ENCODE peak calls at places on chromosomes 7 and 10, in seven cellular contexts. L, K, S, D, I, N and Z are unnamed samples.
A peak's percentile ranks its signal among the peaks of the same experiment; 100 is the strongest.

GRCh38 chr10:10293431-10293830 is 724.2 kb upstream of the CELF2 start:
- DNase-seq in K (no peak), S (peak; percentile 31), L (no peak), D (no peak), N (no peak), I (no peak), Z (no peak)

GRCh38 chr10:22321831-22322662 is 1.1 kb downstream of the BMI1 start:
- DNase-seq in K (no peak), N (no peak), L (no peak), D (peak; percentile 69), I (peak; percentile 66), S (no peak), Z (peak; percentile 30)

GRCh38 chr7:86920154-86920553 is 139.3 kb downstream of the ELAPOR2 start:
- DNase-seq in D (no peak), L (no peak), I (no peak), N (no peak), S (no peak), K (no peak), Z (no peak)

GRCh38 chr10:68105820-68106219 is 3.5 kb upstream of the MYPN start:
- DNase-seq in S (peak; percentile 28), I (peak; percentile 60), L (peak; percentile 32), D (no peak), K (no peak), N (no peak), Z (no peak)

GRCh38 chr10:70753026-70753663 is 32.0 kb downstream of the TBATA start:
- DNase-seq in D (no peak), L (no peak), K (no peak), N (no peak), I (no peak), S (no peak), Z (no peak)

GRCh38 chr7:16428672-16429071 is 7.3 kb upstream of the CRPPA start:
- DNase-seq in N (peak; percentile 38), S (peak; percentile 51), K (no peak), L (peak; percentile 73), I (no peak), D (no peak), Z (no peak)

GRCh38 chr10:46084321-46085165 is 38.5 kb upstream of the MSMB start:
- DNase-seq in L (no peak), I (no peak), S (no peak), K (peak; percentile 46), D (no peak), N (no peak), Z (no peak)

GRCh38 chr10:122507661-122508060 is 46.3 kb downstream of the HTRA1 start:
- DNase-seq in L (no peak), D (no peak), K (no peak), I (no peak), S (no peak), N (no peak), Z (no peak)

GRCh38 chr10:77311186-77311585 is 326.4 kb downstream of the KCNMA1 start:
- DNase-seq in N (no peak), I (no peak), K (no peak), S (no peak), D (no peak), L (no peak), Z (no peak)

GRCh38 chr7:85471740-85472139 is 284.9 kb upstream of the SEMA3D start:
- DNase-seq in K (no peak), S (peak; percentile 76), D (no peak), N (peak; percentile 28), I (no peak), L (peak; percentile 30), Z (no peak)

GRCh38 chr10:72309290-72310240 is 35.8 kb downstream of the DDIT4 start:
- DNase-seq in L (no peak), D (no peak), S (peak; percentile 89), N (no peak), K (peak; percentile 92), I (peak; percentile 89), Z (no peak)

GRCh38 chr10:98474628-98475027 is 27.9 kb upstream of the HPS1 start:
- DNase-seq in I (no peak), L (no peak), D (no peak), K (no peak), N (no peak), S (no peak), Z (no peak)

GRCh38 chr10:70920519-70920918 is 32.2 kb upstream of the PCBD1 start:
- DNase-seq in L (no peak), D (no peak), N (no peak), K (no peak), S (no peak), I (peak; percentile 28), Z (no peak)

GRCh38 chr7:151313857-151314256 is 27.8 kb upstream of the NUB1 start:
- DNase-seq in D (no peak), S (peak; percentile 55), L (no peak), N (no peak), K (peak; percentile 92), I (peak; percentile 81), Z (no peak)

GRCh38 chr7:115910541-115911164 is 119.9 kb downstream of the TFEC start:
- DNase-seq in K (no peak), D (no peak), I (no peak), N (peak; percentile 10), S (peak; percentile 62), L (peak; percentile 31), Z (no peak)

GRCh38 chr7:40329601-40330153 is 194.9 kb downstream of the SUGCT start:
- DNase-seq in I (no peak), K (no peak), L (peak; percentile 40), S (peak; percentile 74), N (no peak), D (no peak), Z (no peak)

GRCh38 chr10:103652599-103653281 is 159.2 kb downstream of the NEURL1 start:
- DNase-seq in L (no peak), N (no peak), I (peak; percentile 90), D (no peak), K (no peak), S (no peak), Z (no peak)

GRCh38 chr7:30800785-30801252 is 29.6 kb downstream of the MINDY4 start:
- DNase-seq in N (peak; percentile 52), S (peak; percentile 86), I (no peak), L (no peak), K (no peak), D (peak; percentile 66), Z (no peak)
- TF ChIP-seq CTCF in N (peak; percentile 70), S (peak; percentile 74), I (peak; percentile 73), L (peak; percentile 70), K (no peak), D (peak; percentile 88), Z (no peak)

GRCh38 chr7:142919656-142920055 is 13.9 kb downstream of the TRPV5 start:
- DNase-seq in I (no peak), D (no peak), N (no peak), L (no peak), K (peak; percentile 58), S (no peak), Z (no peak)

GRCh38 chr7:142930126-142930730 is 3.3 kb downstream of the TRPV5 start:
- DNase-seq in K (peak; percentile 70), L (no peak), S (no peak), N (no peak), D (no peak), I (no peak), Z (no peak)

GRCh38 chr7:142927085-142927745 is 6.3 kb downstream of the TRPV5 start:
- DNase-seq in D (no peak), N (no peak), I (no peak), L (no peak), K (peak; percentile 56), S (no peak), Z (no peak)

GRCh38 chr7:142927949-142928348 is 5.6 kb downstream of the TRPV5 start:
- DNase-seq in L (no peak), S (no peak), N (no peak), D (no peak), I (no peak), K (peak; percentile 62), Z (no peak)

DNA sequence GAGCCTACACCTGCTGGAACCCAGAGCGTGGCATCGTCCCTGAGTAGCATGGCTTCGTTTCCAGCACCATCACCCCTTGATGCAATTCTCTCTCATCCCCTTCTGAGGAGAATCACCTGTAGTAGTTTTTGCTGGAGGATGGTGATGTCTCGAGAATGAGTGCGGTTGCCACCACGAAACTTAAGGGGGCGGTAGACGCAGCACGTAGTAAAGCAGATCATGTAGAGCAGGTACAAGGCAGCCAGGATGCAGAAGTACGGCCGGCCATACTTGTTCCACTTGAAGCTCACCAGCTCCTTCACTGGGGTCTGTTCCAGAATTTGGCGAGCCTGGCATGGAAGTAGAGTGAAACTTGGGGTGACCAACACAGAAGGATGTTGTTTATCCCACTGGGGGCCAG is 8.1 kb downstream of the TRPV5 start:
- DNase-seq in D (peak; percentile 72), K (peak; percentile 75), N (no peak), I (no peak), S (no peak), L (no peak), Z (no peak)
- TF ChIP-seq CTCF in D (peak; percentile 71), K (no peak), N (peak; percentile 6), I (no peak), S (no peak), L (no peak), Z (no peak)

DNA sequence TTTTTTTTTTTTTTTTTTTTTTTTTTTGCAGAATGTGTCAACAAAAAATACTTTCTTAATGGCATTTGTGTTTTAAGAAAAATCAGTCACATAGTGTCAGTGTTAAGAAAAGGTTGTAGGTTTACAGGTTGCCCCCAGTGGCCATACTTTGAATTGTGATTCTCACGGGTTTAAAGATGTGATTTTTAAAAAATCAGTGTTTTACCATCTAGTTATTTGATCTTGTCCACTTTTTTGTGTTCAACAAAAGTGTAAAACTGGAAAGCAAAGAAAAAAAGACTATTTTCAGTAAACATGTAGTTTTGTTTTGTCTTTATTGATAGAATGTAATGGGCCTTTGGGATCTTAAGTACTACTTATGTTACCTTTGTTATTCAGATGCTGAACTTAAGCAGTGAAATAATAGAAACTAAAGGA is 25.7 kb downstream of the SUV39H2 start:
- DNase-seq in I (no peak), K (no peak), L (no peak), N (no peak), D (no peak), S (peak; percentile 42), Z (no peak)
- TF ChIP-seq CTCF in I (peak; percentile 47), K (no peak), L (peak; percentile 37), N (peak; percentile 50), D (no peak), S (peak; percentile 62), Z (peak; percentile 46)

GRCh38 chr7:94323872-94324271 is 70.8 kb upstream of the COL1A2 start:
- DNase-seq in I (no peak), K (no peak), D (no peak), L (no peak), N (no peak), S (no peak), Z (no peak)

GRCh38 chr7:94325121-94325475 is 69.6 kb upstream of the COL1A2 start:
- DNase-seq in D (no peak), I (no peak), K (no peak), L (no peak), S (no peak), N (no peak), Z (no peak)

DNA sequence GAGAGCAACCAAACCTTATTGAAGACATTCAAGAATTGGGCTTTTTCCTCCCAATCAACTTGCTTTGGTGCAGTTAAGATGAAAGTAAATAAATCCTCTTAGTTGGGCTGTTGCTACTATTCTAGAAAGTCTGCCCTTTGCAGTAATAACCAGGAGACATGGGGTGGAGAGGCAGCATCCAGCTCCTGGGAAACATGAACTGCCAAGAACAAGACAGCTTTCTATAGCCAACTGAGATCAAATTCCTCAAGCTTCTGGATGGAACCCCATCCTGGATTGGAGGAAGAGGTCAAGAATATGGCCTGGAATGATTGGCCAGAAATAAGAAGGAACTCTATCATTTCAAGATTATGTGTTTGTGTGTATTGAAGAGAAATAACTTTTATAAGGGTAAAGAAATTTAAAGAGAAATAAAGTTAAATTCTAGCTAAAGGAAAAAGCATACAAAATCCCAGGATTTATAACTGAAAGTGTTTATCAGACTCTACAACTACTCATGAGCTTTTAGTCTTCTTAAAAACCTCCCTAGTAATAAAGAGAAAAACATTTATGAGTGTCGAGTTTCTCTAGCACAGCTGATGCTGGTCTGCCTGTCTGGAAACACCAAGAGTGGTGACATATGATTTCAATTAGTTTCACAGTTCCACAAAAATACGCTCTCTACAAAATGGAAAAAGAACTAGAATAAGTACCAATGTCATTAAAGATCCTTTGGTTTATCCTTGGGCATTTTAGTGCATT is 70.1 kb upstream of the COL1A2 start:
- DNase-seq in D (no peak), K (no peak), L (peak; percentile 61), I (no peak), S (peak; percentile 44), N (peak; percentile 64), Z (no peak)
- TF ChIP-seq CTCF in D (no peak), K (no peak), L (no peak), I (no peak), S (no peak), N (no peak), Z (no peak)